ENCODE peak calls at places on chromosomes 11 and 22, in six cellular contexts. U is stimulated activated CD4-positive, alpha-beta T cell treated with anti-CD3 and anti-CD28 coated beads, Interleukin-4, amount 100 ng/mL, for 48 hours; C is GM10248; D is NCI-H2081; I is ovary; B is HCEC 1CT. S is an unnamed sample.

GRCh38 chr11:77557553-77557952 is 32.2 kb upstream of the AQP11 start:
- DNase-seq in D (peak; percentile 0), C (no peak), B (no peak), U (no peak), I (no peak), S (no peak)

GRCh38 chr11:71940561-71941219 is 11.8 kb downstream of the RNF121 start:
- DNase-seq in C (no peak), B (no peak), D (no peak), I (no peak), U (no peak), S (no peak)

GRCh38 chr22:26321469-26321913 is 107.6 kb upstream of the ASPHD2 start:
- DNase-seq in I (no peak), B (peak; percentile 80), U (no peak), D (no peak), C (no peak), S (no peak)

GRCh38 chr22:43183496-43184263 is 3.3 kb downstream of the TTLL12 start:
- DNase-seq in I (no peak), U (no peak), B (peak; percentile 72), C (no peak), D (no peak), S (no peak)

GRCh38 chr11:7688238-7688826 is 15.0 kb upstream of the CYB5R2 start:
- DNase-seq in B (peak; percentile 37), D (no peak), U (no peak), I (no peak), C (peak; percentile 39), S (peak; percentile 16)

GRCh38 chr11:72840780-72841179 is 26.6 kb downstream of the ATG16L2 start:
- DNase-seq in U (no peak), D (no peak), B (peak; percentile 90), C (no peak), I (no peak), S (no peak)

GRCh38 chr22:19620742-19621371 is 93.4 kb upstream of the SEPTIN5 start:
- DNase-seq in C (no peak), U (no peak), I (no peak), B (no peak), D (no peak), S (no peak)

GRCh38 chr11:95345243-95345642 is 114.2 kb upstream of the SESN3 start:
- DNase-seq in U (no peak), B (no peak), I (no peak), D (no peak), C (no peak), S (no peak)

GRCh38 chr22:30195245-30196140 is 51.1 kb downstream of the LIF start:
- DNase-seq in U (no peak), C (no peak), I (no peak), B (peak; percentile 72), D (no peak), S (no peak)

GRCh38 chr11:29641201-29641600 is 375.6 kb downstream of the KCNA4 start:
- DNase-seq in C (no peak), D (no peak), B (no peak), U (no peak), I (no peak), S (no peak)

GRCh38 chr22:23113847-23114720 is 27.7 kb downstream of the RSPH14 start:
- DNase-seq in I (no peak), U (no peak), D (no peak), B (no peak), C (no peak), S (no peak)

GRCh38 chr22:48783821-48784266 is 1043.8 kb downstream of the BRD1 start:
- DNase-seq in U (no peak), B (no peak), C (no peak), D (no peak), I (no peak), S (no peak)

GRCh38 chr11:91972665-91973266 is 251.9 kb upstream of the FAT3 start:
- DNase-seq in B (no peak), D (no peak), C (no peak), U (no peak), I (no peak), S (no peak)

GRCh38 chr11:44067266-44067665 is 1.2 kb downstream of the ACCS start:
- DNase-seq in U (no peak), B (no peak), I (no peak), C (no peak), D (no peak), S (no peak)

GRCh38 chr11:35845860-35846259 is 98.0 kb upstream of the LDLRAD3 start:
- DNase-seq in U (no peak), I (no peak), B (peak; percentile 28), C (no peak), D (no peak), S (no peak)

GRCh38 chr11:30917859-30918478 is 331.8 kb upstream of the MPPED2 start:
- DNase-seq in C (peak; percentile 22), I (no peak), B (peak; percentile 10), U (no peak), D (peak; percentile 66), S (peak; percentile 40)

GRCh38 chr11:69484427-69485259 is 3.2 kb downstream of the LINC01488 start:
- DNase-seq in U (no peak), C (no peak), B (no peak), I (no peak), D (no peak), S (no peak)

S was measured in NCI-H526 treated with DMSO at 0.1 percent for 48 hours.